ENCODE peak calls at places on chromosomes 12 and 14, in eight cellular contexts. A is GM20000; N is left ventricle myocardium inferior; W is NCI-H345; C is activated CD4-positive, alpha-beta T cell treated with anti-CD3 and anti-CD28 coated beads, Interleukin-2, amount 50 U/mL, for 48 hours; O is non-pigmented ciliary epithelial cell; T is NCI-H2081 treated with DMSO at 0.1 percent for 48 hours; F is activated naive CD4-positive, alpha-beta T cell treated with Interleukin-2 at 50 U/mL for 16 hours. B is an unnamed sample.

GRCh38 chr14:105841022-105842009 is 314.9 kb downstream of the TMEM121 start:
- DNase-seq in C (no peak), N (no peak), W (no peak), T (no peak), O (no peak), A (no peak), F (peak), B (no peak)

GRCh38 chr12:86138770-86139169 is 117.4 kb downstream of the MGAT4C start:
- DNase-seq in A (no peak), O (no peak), T (no peak), F (no peak), N (no peak), W (no peak), C (no peak), B (no peak)

GRCh38 chr12:65937181-65937641 is 112.9 kb downstream of the HMGA2 start:
- DNase-seq in N (no peak), T (no peak), F (no peak), C (no peak), A (no peak), W (no peak), O (no peak), B (peak)

GRCh38 chr14:90491868-90492560 is 95.2 kb downstream of the CALM1 start:
- DNase-seq in T (no peak), N (no peak), O (no peak), A (no peak), F (no peak), C (no peak), W (no peak), B (no peak)

GRCh38 chr14:23570806-23571483 is 3.4 kb upstream of the AP1G2 start:
- DNase-seq in T (no peak), A (no peak), F (no peak), W (no peak), C (no peak), N (no peak), O (no peak), B (no peak)

GRCh38 chr14:51182166-51182565 is 57.9 kb upstream of the TMX1 start:
- DNase-seq in W (no peak), F (no peak), O (no peak), A (no peak), T (no peak), N (no peak), C (no peak), B (no peak)

GRCh38 chr12:25553083-25553482 is at the start of gene LMNTD1:
- DNase-seq in C (no peak), W (no peak), T (no peak), A (no peak), F (no peak), N (no peak), O (peak), B (peak)

GRCh38 chr12:53048033-53048779 is 1.7 kb upstream of the TNS2 start:
- DNase-seq in O (no peak), T (no peak), N (peak), F (no peak), A (no peak), W (peak), C (no peak), B (no peak)

GRCh38 chr12:131348226-131349010 is 362.5 kb upstream of the SFSWAP start:
- DNase-seq in C (no peak), T (no peak), N (no peak), O (no peak), A (no peak), F (no peak), W (no peak), B (no peak)

GRCh38 chr12:107788690-107789458 is 14.4 kb downstream of the ASCL4 start:
- DNase-seq in A (no peak), W (peak), C (no peak), O (no peak), T (no peak), F (no peak), N (no peak), B (no peak)

GRCh38 chr12:132143328-132144071 is 619 bp downstream of the DDX51 start:
- DNase-seq in C (peak), F (peak), O (no peak), N (no peak), W (no peak), A (peak), T (no peak), B (no peak)

GRCh38 chr12:3492868-3493224 is 1.8 kb downstream of the PRMT8 start:
- DNase-seq in T (no peak), A (no peak), C (no peak), O (no peak), N (no peak), W (peak), F (no peak), B (no peak)

GRCh38 chr12:57823908-57824640 is 5.5 kb upstream of the AVIL start:
- DNase-seq in C (no peak), N (no peak), A (no peak), T (no peak), F (no peak), W (no peak), O (no peak), B (no peak)

GRCh38 chr12:13404631-13405473 is 208.3 kb downstream of the EMP1 start:
- DNase-seq in C (no peak), T (no peak), F (no peak), N (no peak), O (no peak), A (no peak), W (no peak), B (no peak)

GRCh38 chr14:69049675-69050074 is 70.6 kb upstream of the ACTN1 start:
- DNase-seq in N (no peak), T (no peak), A (no peak), W (no peak), O (no peak), F (no peak), C (no peak), B (no peak)

GRCh38 chr12:24759155-24759554 is 189.7 kb downstream of the BCAT1 start:
- DNase-seq in C (no peak), O (no peak), N (no peak), T (no peak), A (no peak), W (no peak), F (no peak), B (no peak)

GRCh38 chr14:49975799-49976198 is 82.9 kb downstream of the ARF6 start:
- DNase-seq in O (no peak), W (no peak), C (no peak), A (no peak), T (no peak), N (no peak), F (no peak), B (no peak)

GRCh38 chr12:104282109-104282508 is 21.4 kb upstream of the EID3 start:
- DNase-seq in W (no peak), A (no peak), N (no peak), O (no peak), T (no peak), F (no peak), C (no peak), B (no peak)

GRCh38 chr12:104648746-104649145 is 192.0 kb downstream of the CHST11 start:
- DNase-seq in T (no peak), C (no peak), N (no peak), A (no peak), O (no peak), W (no peak), F (no peak), B (no peak)

GRCh38 chr12:90940872-90941499 is 14.0 kb downstream of the CCER1 start:
- DNase-seq in N (no peak), O (peak), T (peak), W (peak), A (no peak), F (no peak), C (no peak), B (peak)

GRCh38 chr14:33682746-33683145 is 268.1 kb downstream of the EGLN3 start:
- DNase-seq in T (no peak), C (no peak), W (no peak), O (no peak), N (peak), F (no peak), A (no peak), B (peak)

GRCh38 chr14:20781805-20782204 is 737 bp downstream of the RNASE6 start:
- DNase-seq in F (peak), T (no peak), A (no peak), W (no peak), C (peak), N (no peak), O (no peak), B (no peak)

GRCh38 chr14:91336093-91336450 is 81.5 kb downstream of the CCDC88C start:
- DNase-seq in T (no peak), A (no peak), N (no peak), O (no peak), W (no peak), F (no peak), C (no peak), B (no peak)

GRCh38 chr12:94570161-94570560 is 80.2 kb downstream of the TMCC3 start:
- DNase-seq in T (no peak), C (no peak), W (no peak), N (no peak), A (no peak), F (no peak), O (peak), B (no peak)

GRCh38 chr14:75181426-75182062 is 5.1 kb upstream of the TMED10 start:
- DNase-seq in C (no peak), F (no peak), W (no peak), O (no peak), T (no peak), A (no peak), N (no peak), B (no peak)

GRCh38 chr12:49537709-49538601 is 875 bp upstream of the KCNH3 start:
- DNase-seq in N (no peak), A (peak), C (peak), F (peak), O (no peak), T (no peak), W (no peak), B (no peak)

GRCh38 chr12:51005671-51006070 is 20.5 kb downstream of the SLC11A2 start:
- DNase-seq in C (no peak), W (no peak), O (no peak), F (no peak), A (no peak), T (no peak), N (no peak), B (no peak)

GRCh38 chr14:103562135-103562384 is 397 bp downstream of the BAG5 start:
- DNase-seq in W (no peak), C (no peak), A (no peak), O (no peak), F (no peak), T (no peak), N (peak), B (no peak)

GRCh38 chr14:20799955-20800544 is 2.6 kb downstream of the RNASE1 start:
- DNase-seq in O (no peak), C (no peak), T (no peak), A (no peak), W (no peak), F (no peak), N (peak), B (no peak)

GRCh38 chr14:94571395-94571794 is 9.8 kb upstream of the SERPINA5 start:
- DNase-seq in F (no peak), C (no peak), T (no peak), N (peak), A (no peak), W (no peak), O (no peak), B (no peak)

GRCh38 chr12:96880220-96880619 is 26.8 kb upstream of the NEDD1 start:
- DNase-seq in C (no peak), A (no peak), N (no peak), T (no peak), F (no peak), W (no peak), O (no peak), B (no peak)

GRCh38 chr12:41910578-41911331 is 233.9 kb downstream of the GXYLT1 start:
- DNase-seq in O (no peak), A (no peak), T (no peak), F (no peak), N (no peak), W (no peak), C (no peak), B (no peak)